ENCODE peak calls at places on chromosomes 6 and 20, in five cellular contexts. O is stimulated activated CD8-positive, alpha-beta memory T cell treated with anti-CD3 and anti-CD28 coated beads, Interleukin-2, amount 100 ng/mL, for 48 hours; S is naive thymus-derived CD4-positive, alpha-beta T cell; B is B cell; L is SK-N-MC. M is an unnamed sample.

GRCh38 chr20:17674722-17675518 is 7.1 kb downstream of the RRBP1 start:
- DNase-seq in O (no peak), S (no peak), B (no peak), L (no peak), M (no peak)

GRCh38 chr6:89706121-89706520 is 67.6 kb upstream of the LYRM2 start:
- DNase-seq in O (no peak), S (no peak), B (no peak), L (no peak), M (no peak)

GRCh38 chr6:49892280-49892679 is 25.9 kb upstream of the CRISP1 start:
- DNase-seq in O (no peak), S (no peak), B (no peak), L (no peak), M (no peak)

GRCh38 chr6:95093154-95093553 is 484.2 kb upstream of the MANEA start:
- DNase-seq in O (no peak), S (no peak), B (no peak), L (no peak), M (no peak)

GRCh38 chr6:2770171-2770570 is 5.0 kb downstream of the WRNIP1 start:
- DNase-seq in O (no peak), S (no peak), B (no peak), L (no peak), M (no peak)

GRCh38 chr6:26020983-26021349 is 58.4 kb downstream of the TRIM38 start:
- DNase-seq in O (peak), S (peak), B (peak), L (no peak), M (peak)

GRCh38 chr6:144932621-144933020 is 647.5 kb downstream of the UTRN start:
- DNase-seq in O (no peak), S (no peak), B (no peak), L (no peak), M (no peak)

GRCh38 chr6:89007209-89008001 is 44.0 kb upstream of the RNGTT start:
- DNase-seq in O (no peak), S (no peak), B (no peak), L (no peak), M (no peak)

GRCh38 chr6:107646176-107646575 is 156.3 kb downstream of the SOBP start:
- DNase-seq in O (no peak), S (no peak), B (no peak), L (no peak), M (no peak)

GRCh38 chr20:53570446-53571276 is 23.0 kb downstream of the ZNF217 start:
- DNase-seq in O (no peak), S (no peak), B (no peak), L (no peak), M (no peak)

GRCh38 chr6:32244946-32245398 is 21.1 kb upstream of the NOTCH4 start:
- DNase-seq in O (peak), S (peak), B (peak), L (no peak), M (peak)

GRCh38 chr20:36015806-36016401 is 47.5 kb downstream of the CNBD2 start:
- DNase-seq in O (no peak), S (no peak), B (no peak), L (no peak), M (no peak)

GRCh38 chr20:41366546-41367392 is at the start of gene EMILIN3:
- DNase-seq in O (no peak), S (no peak), B (no peak), L (no peak), M (peak)

GRCh38 chr6:90610291-90610670 is 23.4 kb upstream of the MAP3K7 start:
- DNase-seq in O (no peak), S (no peak), B (no peak), L (no peak), M (peak)

GRCh38 chr20:50582591-50583234 is 72.5 kb downstream of the PTPN1 start:
- DNase-seq in O (no peak), S (no peak), B (peak), L (no peak), M (no peak)

GRCh38 chr20:46710149-46710913 is 882 bp downstream of the SLC2A10 start:
- DNase-seq in O (no peak), S (no peak), B (no peak), L (no peak), M (no peak)

GRCh38 chr20:24823989-24824693 is 124.9 kb upstream of the CST7 start:
- DNase-seq in O (no peak), S (no peak), B (no peak), L (no peak), M (no peak)

GRCh38 chr6:3885262-3886036 is 36.3 kb downstream of the FAM50B start:
- DNase-seq in O (no peak), S (no peak), B (no peak), L (no peak), M (no peak)

GRCh38 chr6:98590957-98591356 is 243.4 kb upstream of the POU3F2 start:
- DNase-seq in O (no peak), S (no peak), B (no peak), L (no peak), M (no peak)

GRCh38 chr6:2127484-2127911 is 117.9 kb downstream of the GMDS start:
- DNase-seq in O (peak), S (no peak), B (peak), L (no peak), M (no peak)

GRCh38 chr20:62342910-62343309 is 24.2 kb downstream of the LAMA5 start:
- DNase-seq in O (no peak), S (no peak), B (no peak), L (peak), M (no peak)

GRCh38 chr20:51732454-51732791 is 35.8 kb downstream of the ATP9A start:
- DNase-seq in O (no peak), S (no peak), B (no peak), L (no peak), M (no peak)

GRCh38 chr6:139490482-139490881 is 116.0 kb upstream of the CITED2 start:
- DNase-seq in O (no peak), S (no peak), B (no peak), L (no peak), M (no peak)

GRCh38 chr6:14674458-14674857 is 556.9 kb downstream of the CD83 start:
- DNase-seq in O (no peak), S (no peak), B (no peak), L (no peak), M (no peak)

GRCh38 chr6:145199961-145200360 is 535.4 kb downstream of the EPM2A start:
- DNase-seq in O (no peak), S (no peak), B (no peak), L (no peak), M (no peak)

GRCh38 chr6:140319209-140319608 is 944.8 kb upstream of the CITED2 start:
- DNase-seq in O (no peak), S (no peak), B (no peak), L (no peak), M (no peak)

GRCh38 chr20:10047427-10047826 is 12.6 kb downstream of the ANKEF1 start:
- DNase-seq in O (no peak), S (no peak), B (no peak), L (no peak), M (peak)

GRCh38 chr6:1872649-1873131 is 263.0 kb downstream of the FOXC1 start:
- DNase-seq in O (no peak), S (no peak), B (no peak), L (peak), M (no peak)

GRCh38 chr6:1498491-1499113 is 109.2 kb downstream of the FOXF2 start:
- DNase-seq in O (no peak), S (no peak), B (no peak), L (no peak), M (no peak)

GRCh38 chr6:36232172-36232571 is 35.6 kb downstream of the BRPF3 start:
- DNase-seq in O (no peak), S (no peak), B (no peak), L (no peak), M (no peak)